ENCODE peak calls at places on chromosomes 16 and 17, in nine cellular contexts. B, U, C, G, F, Z, D, P and A are unnamed samples.

GRCh38 chr17:21513012-21513570 is 136.9 kb downstream of the KCNJ12 start:
- DNase-seq in C (peak), G (peak), U (peak), Z (peak), P (peak), D (peak), F (peak), B (peak), A (no peak)

GRCh38 chr16:2753523-2754020 is 1.1 kb downstream of the SRRM2 start:
- DNase-seq in U (no peak), B (no peak), P (peak), C (no peak), G (peak), F (no peak), Z (no peak), D (no peak), A (no peak)

GRCh38 chr17:73990290-73990689 is 213.2 kb upstream of the RPL38 start:
- DNase-seq in F (no peak), P (no peak), C (no peak), Z (no peak), G (no peak), D (no peak), B (no peak), U (no peak), A (no peak)

GRCh38 chr17:48626470-48627241 is 498 bp upstream of the HOXB9 start:
- DNase-seq in B (no peak), Z (no peak), U (no peak), C (no peak), F (peak), G (no peak), P (peak), D (no peak), A (no peak)

GRCh38 chr16:58636474-58636873 is 6.8 kb upstream of the CNOT1 start:
- DNase-seq in U (no peak), B (no peak), C (no peak), P (no peak), Z (no peak), D (no peak), G (no peak), F (no peak), A (no peak)

GRCh38 chr17:78723001-78723796 is 58.9 kb downstream of the CYTH1 start:
- DNase-seq in C (peak), G (no peak), P (peak), D (no peak), B (no peak), F (no peak), U (no peak), Z (no peak), A (no peak)

GRCh38 chr17:38724337-38724988 is 5.7 kb upstream of the CISD3 start:
- DNase-seq in Z (peak), B (no peak), G (no peak), P (no peak), C (no peak), U (no peak), F (no peak), D (no peak), A (no peak)

GRCh38 chr16:20905576-20905975 is 5.0 kb downstream of the LYRM1 start:
- DNase-seq in F (no peak), Z (no peak), D (no peak), G (no peak), P (no peak), B (no peak), C (no peak), U (no peak), A (no peak)

GRCh38 chr16:49557070-49557446 is 183.5 kb downstream of the C16orf78 start:
- DNase-seq in D (no peak), G (no peak), F (no peak), P (peak), Z (no peak), B (no peak), C (no peak), U (no peak), A (no peak)

GRCh38 chr17:78568051-78568450 is 9.1 kb downstream of the DNAH17 start:
- DNase-seq in B (no peak), Z (no peak), C (no peak), P (no peak), F (no peak), D (no peak), U (no peak), G (peak), A (no peak)

GRCh38 chr16:74092336-74092735 is 204.3 kb upstream of the PSMD7 start:
- DNase-seq in P (peak), Z (no peak), U (no peak), B (no peak), D (no peak), F (no peak), G (no peak), C (no peak), A (no peak)

GRCh38 chr16:84004442-84004841 is 36.4 kb downstream of the NECAB2 start:
- DNase-seq in C (no peak), G (no peak), Z (no peak), P (no peak), D (no peak), U (no peak), B (no peak), F (no peak), A (no peak)

GRCh38 chr17:42814633-42815399 is 9.3 kb downstream of the BECN1 start:
- DNase-seq in U (no peak), B (no peak), Z (no peak), D (peak), F (no peak), G (peak), C (no peak), P (no peak), A (no peak)

GRCh38 chr16:69286941-69287713 is 24.0 kb upstream of the VPS4A start:
- DNase-seq in B (peak), G (peak), F (peak), P (peak), D (peak), Z (peak), U (peak), C (peak), A (no peak)

GRCh38 chr16:50300942-50301625 is 34.7 kb downstream of the ADCY7 start:
- DNase-seq in G (peak), B (no peak), Z (peak), U (no peak), D (no peak), P (no peak), C (peak), F (no peak), A (peak)

GRCh38 chr16:68436581-68436980 is 11.7 kb downstream of the SMPD3 start:
- DNase-seq in D (no peak), U (no peak), G (no peak), P (peak), Z (no peak), B (no peak), F (no peak), C (peak), A (no peak)

GRCh38 chr16:31507617-31507928 is 618 bp downstream of the RUSF1 start:
- DNase-seq in Z (no peak), G (no peak), F (no peak), D (no peak), P (no peak), U (no peak), B (no peak), C (no peak), A (no peak)

GRCh38 chr16:23694707-23695373 is 16.2 kb downstream of the PLK1 start:
- DNase-seq in Z (no peak), C (no peak), B (no peak), U (no peak), P (peak), D (no peak), F (no peak), G (peak), A (no peak)

GRCh38 chr16:58399718-58400633 is 7.7 kb downstream of the GINS3 start:
- DNase-seq in F (no peak), C (no peak), Z (no peak), U (no peak), D (no peak), G (no peak), P (no peak), B (no peak), A (no peak)

GRCh38 chr16:84117482-84117843 is 721 bp upstream of the MBTPS1 start:
- DNase-seq in G (peak), C (no peak), Z (no peak), B (no peak), U (no peak), P (peak), F (peak), D (no peak), A (no peak)

GRCh38 chr17:10683853-10684252 is 13.5 kb downstream of the SCO1 start:
- DNase-seq in C (no peak), B (no peak), U (no peak), Z (no peak), D (no peak), G (peak), F (peak), P (peak), A (no peak)

DNA sequence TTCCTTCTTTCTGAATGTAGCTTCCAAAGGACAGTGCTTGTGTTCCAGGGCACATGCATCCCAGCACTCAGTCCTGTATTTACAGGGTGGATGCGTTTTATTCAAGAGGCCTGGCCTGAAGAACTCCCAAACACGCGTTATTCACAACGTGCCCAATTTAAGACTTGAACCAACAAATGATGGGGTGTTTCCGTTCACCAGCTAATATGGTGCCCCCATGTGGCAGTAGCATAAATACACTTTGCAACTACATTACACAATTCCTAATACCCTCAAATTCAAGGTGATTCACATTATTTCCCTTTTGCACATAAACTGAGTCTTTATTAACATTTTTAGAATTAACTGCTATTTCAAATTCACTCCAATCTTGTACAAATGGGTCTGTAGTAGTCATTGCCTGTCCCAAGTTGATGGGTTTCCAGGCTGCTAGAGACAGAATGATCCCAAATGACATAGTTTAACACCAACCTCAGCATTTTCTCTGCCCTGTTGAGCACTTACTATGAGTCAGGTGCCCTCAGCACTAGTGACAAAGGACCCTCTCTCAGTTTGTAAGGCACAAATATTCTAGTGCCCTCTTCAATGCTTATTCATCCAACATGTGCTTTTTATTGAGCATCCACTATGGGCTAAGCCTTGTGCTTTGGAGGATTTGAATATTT is 26.9 kb downstream of the HSD17B2 start:
- DNase-seq in D (no peak), F (peak), B (no peak), C (no peak), P (peak), Z (no peak), U (no peak), G (no peak), A (no peak)
- TF ChIP-seq CTCF in D (peak), F (peak), B (no peak), C (no peak), P (peak), Z (peak), U (peak), G (peak), A (peak)

DNA sequence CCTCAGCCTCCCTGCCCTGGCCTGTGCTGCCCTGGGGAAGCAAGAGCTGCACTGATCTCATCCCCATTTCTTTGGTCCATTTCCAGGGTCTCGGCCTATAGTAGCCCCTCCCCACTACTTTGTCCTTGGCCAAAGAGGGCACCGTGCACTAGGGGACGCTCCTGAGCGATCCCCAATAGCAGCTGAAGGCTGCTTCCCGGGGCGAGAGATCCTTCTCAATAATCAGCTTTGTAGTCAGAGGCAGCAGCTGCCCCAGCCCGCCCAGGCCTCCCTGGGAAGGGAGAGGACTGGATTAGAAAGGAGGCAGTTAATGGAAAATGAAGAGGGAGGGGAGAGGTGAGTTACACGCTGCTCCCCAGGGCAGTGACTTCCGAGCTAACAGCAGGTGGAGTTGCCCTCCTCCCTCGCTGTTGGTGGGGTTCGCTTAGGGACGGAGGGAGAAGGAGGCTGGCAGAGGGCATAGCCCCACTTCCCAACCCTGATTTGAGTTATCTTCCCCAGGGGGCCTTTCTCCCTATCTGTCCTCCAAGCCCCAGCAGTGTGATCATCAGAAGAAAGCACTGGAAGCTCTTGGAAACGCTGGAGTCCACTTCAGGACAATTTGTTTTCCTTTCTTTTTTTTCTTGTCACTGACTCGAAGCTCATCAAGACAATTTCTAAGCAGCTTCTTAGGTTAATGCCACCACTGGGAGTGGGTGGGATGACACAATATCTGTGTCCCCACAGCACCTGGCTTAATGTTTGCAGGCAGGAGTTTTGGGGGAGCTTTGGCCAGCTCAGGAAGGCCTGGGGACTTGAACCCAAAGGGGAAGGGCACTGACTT is 2.6 kb downstream of the MXRA7 start:
- DNase-seq in C (no peak), U (no peak), B (no peak), P (peak), D (no peak), Z (no peak), G (peak), F (no peak), A (no peak)
- TF ChIP-seq CTCF in C (no peak), U (peak), B (no peak), P (peak), D (peak), Z (peak), G (peak), F (peak), A (peak)

GRCh38 chr16:4814542-4815173 is 12.2 kb upstream of the ROGDI start:
- DNase-seq in U (no peak), P (no peak), D (no peak), Z (no peak), C (no peak), G (no peak), B (no peak), F (no peak), A (peak)
- TF ChIP-seq CTCF in U (no peak), P (peak), D (no peak), Z (no peak), C (no peak), G (no peak), B (no peak), F (no peak), A (no peak)

GRCh38 chr16:73047536-73048291 is at the start of gene ZFHX3:
- DNase-seq in Z (peak), D (no peak), P (peak), G (peak), B (peak), U (no peak), F (no peak), C (peak), A (no peak)
- TF ChIP-seq CTCF in Z (no peak), D (no peak), P (peak), G (no peak), B (no peak), U (no peak), F (peak), C (no peak), A (peak)

GRCh38 chr16:14309001-14309886 is 238.1 kb downstream of the MRTFB start:
- DNase-seq in F (no peak), C (no peak), U (no peak), Z (no peak), D (no peak), B (peak), G (peak), P (peak), A (no peak)
- TF ChIP-seq CTCF in F (no peak), C (no peak), U (peak), Z (no peak), D (no peak), B (no peak), G (peak), P (peak), A (peak)

GRCh38 chr17:37220609-37220953 is 155.2 kb upstream of the C17orf78 start:
- DNase-seq in B (no peak), Z (no peak), U (no peak), C (no peak), G (no peak), F (no peak), D (peak), P (peak), A (no peak)
- TF ChIP-seq CTCF in B (peak), Z (no peak), U (peak), C (no peak), G (peak), F (peak), D (peak), P (peak), A (peak)

DNA sequence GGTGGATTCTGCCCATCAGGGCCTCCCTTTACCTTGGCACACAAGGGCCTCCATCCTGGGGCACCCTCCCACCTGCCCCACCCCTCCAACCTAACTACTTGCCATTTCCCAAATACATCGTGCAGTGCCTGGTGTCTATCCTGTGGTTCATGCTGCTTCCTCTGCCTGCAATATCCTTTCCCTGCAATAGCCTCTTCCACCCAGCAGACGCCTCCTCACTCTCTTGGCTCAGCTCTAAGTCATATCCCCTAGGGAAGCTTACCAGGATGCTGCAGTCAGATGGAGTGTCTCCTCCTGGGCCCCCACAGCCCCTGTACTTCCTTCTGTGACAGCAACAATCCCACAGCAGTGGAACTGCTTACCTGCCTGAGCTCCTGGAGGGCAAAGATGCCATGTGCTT is 36.7 kb downstream of the CCDC182 start:
- DNase-seq in P (no peak), B (no peak), G (no peak), Z (no peak), C (no peak), D (no peak), U (no peak), F (no peak), A (no peak)
- TF ChIP-seq CTCF in P (no peak), B (no peak), G (peak), Z (no peak), C (no peak), D (no peak), U (no peak), F (no peak), A (no peak)